ENCODE peak calls at places on chromosomes 4 and X, in five cellular contexts. Y is endothelial cell of umbilical vein, M is endodermal cell, J is GM23248, P is tibial artery. A is an unnamed sample. For H3K4me1, the result is how much of the 10 kb centered on the place peaks cover.

GRCh38 chr4:4791299-4791798 is 68.1 kb upstream of the MSX1 start:
- DNase-seq in Y (no peak), M (no peak), J (peak), P (no peak), A (no peak)

GRCh38 chr4:77854431-77855111 is 8.1 kb upstream of the MRPL1 start:
- DNase-seq in Y (peak), M (no peak), J (no peak), P (no peak), A (no peak)

GRCh38 chr4:24419147-24420034 is 165.0 kb downstream of the DHX15 start:
- DNase-seq in Y (peak), M (peak), J (peak), P (peak), A (no peak)

GRCh38 chr4:147829401-147830101 is 97.7 kb downstream of the ARHGAP10 start:
- DNase-seq in Y (no peak), M (no peak), J (peak), P (peak), A (no peak)

GRCh38 chrX:46918434-46918833 is 6.2 kb downstream of the JADE3 start:
- DNase-seq in Y (no peak), M (no peak), J (peak), P (no peak), A (no peak)

GRCh38 chr4:128379860-128380259 is 92.2 kb upstream of the PGRMC2 start:
- DNase-seq in Y (peak), M (peak), J (peak), P (no peak), A (peak)

GRCh38 chr4:85092536-85092935 is 126.0 kb upstream of the WDFY3 start:
- DNase-seq in Y (no peak), M (no peak), J (no peak), P (no peak), A (no peak)

GRCh38 chrX:110026099-110026844 is 23.4 kb downstream of the TMEM164 start:
- DNase-seq in Y (peak), M (no peak), J (peak), P (peak), A (no peak)

GRCh38 chr4:112589207-112589606 is 47.5 kb downstream of the ZGRF1 start:
- DNase-seq in Y (peak), M (no peak), J (peak), P (no peak), A (no peak)

GRCh38 chrX:38800981-38801845 is at the start of gene MID1IP1:
- DNase-seq in Y (peak), M (peak), J (peak), P (peak), A (peak)

GRCh38 chr4:22512306-22512705 is 3.6 kb downstream of the ADGRA3 start:
- DNase-seq in Y (no peak), M (no peak), J (no peak), P (no peak), A (no peak)

GRCh38 chrX:49627030-49627777 is 28.4 kb downstream of the GAGE1 start:
- DNase-seq in Y (no peak), M (peak), J (peak), P (no peak), A (no peak)

GRCh38 chrX:68462653-68463052 is 29.4 kb upstream of the OPHN1 start:
- DNase-seq in Y (peak), M (peak), J (peak), P (no peak), A (no peak)

DNA sequence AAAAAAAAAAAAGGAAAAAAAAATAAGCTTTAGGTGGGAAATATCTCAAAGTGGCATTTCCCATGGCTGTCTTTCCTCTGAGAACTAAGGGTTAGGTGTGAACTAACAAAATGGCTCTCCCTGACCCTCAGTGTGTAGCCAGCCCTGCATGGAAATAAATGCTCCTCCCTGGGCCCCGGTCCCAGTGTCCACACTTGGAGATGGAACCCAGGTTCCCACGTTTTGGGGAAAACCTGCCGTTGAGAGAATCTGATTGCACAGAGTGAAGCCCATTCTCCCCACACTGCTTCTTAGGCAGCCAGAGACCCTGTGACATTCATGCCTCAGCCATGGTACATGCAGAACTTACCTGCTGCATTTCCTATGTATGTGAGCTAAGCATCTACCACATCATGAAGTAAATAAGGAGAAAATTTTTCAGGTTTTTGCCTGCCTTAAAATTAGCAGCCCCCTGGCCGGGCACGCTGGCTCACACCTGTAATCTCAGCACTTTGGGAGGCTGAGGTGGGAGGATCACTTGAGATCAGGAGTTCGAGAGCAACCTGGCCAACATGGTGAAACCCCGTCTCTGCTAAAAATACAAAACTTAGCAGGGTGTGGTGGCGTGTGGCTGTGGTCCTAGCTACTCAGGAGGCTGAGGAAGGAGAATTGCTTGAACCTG is 34.5 kb downstream of the HTT-AS start:
- DNase-seq in Y (no peak), M (no peak), J (no peak), P (no peak), A (no peak)
- H3K4me1 ChIP-seq in Y (under half), M (under half), J (under half), P (under half), A (under half)

GRCh38 chr4:38129452-38129830 is 169.2 kb downstream of the PTTG2 start:
- DNase-seq in Y (no peak), M (no peak), J (no peak), P (no peak), A (no peak)

GRCh38 chr4:38125816-38126215 is 165.6 kb downstream of the PTTG2 start:
- DNase-seq in Y (no peak), M (no peak), J (peak), P (no peak), A (no peak)

GRCh38 chr4:38130884-38131283 is 170.7 kb downstream of the PTTG2 start:
- DNase-seq in Y (no peak), M (no peak), J (no peak), P (no peak), A (no peak)

GRCh38 chr4:38131371-38132139 is 171.4 kb downstream of the PTTG2 start:
- DNase-seq in Y (peak), M (peak), J (no peak), P (no peak), A (no peak)

GRCh38 chr4:38128478-38129451 is 168.6 kb downstream of the PTTG2 start:
- DNase-seq in Y (no peak), M (peak), J (peak), P (no peak), A (no peak)
- H3K4me1 ChIP-seq in Y (under half), M (under half), J (under half), P (under half), A (half or more)

GRCh38 chr4:6905501-6905900 is 4.1 kb upstream of the TBC1D14 start:
- DNase-seq in Y (no peak), M (no peak), J (no peak), P (no peak), A (no peak)

GRCh38 chr4:6901669-6902317 is 7.8 kb upstream of the TBC1D14 start:
- DNase-seq in Y (no peak), M (no peak), J (no peak), P (no peak), A (no peak)

GRCh38 chr4:6900181-6900812 is 9.3 kb upstream of the TBC1D14 start:
- DNase-seq in Y (no peak), M (no peak), J (no peak), P (no peak), A (no peak)

GRCh38 chr4:6900956-6901355 is 8.7 kb upstream of the TBC1D14 start:
- DNase-seq in Y (no peak), M (no peak), J (no peak), P (no peak), A (no peak)

GRCh38 chr4:6902318-6903042 is 7.1 kb upstream of the TBC1D14 start:
- DNase-seq in Y (no peak), M (peak), J (no peak), P (no peak), A (no peak)
- H3K4me1 ChIP-seq in Y (under half), M (under half), J (under half), P (under half), A (under half)

GRCh38 chr4:171022698-171023378 is 790.4 kb upstream of the GALNTL6 start:
- DNase-seq in Y (no peak), M (no peak), J (no peak), P (no peak), A (no peak)
- H3K4me1 ChIP-seq in Y (under half), M (under half), J (under half), P (under half), A (under half)

DNA sequence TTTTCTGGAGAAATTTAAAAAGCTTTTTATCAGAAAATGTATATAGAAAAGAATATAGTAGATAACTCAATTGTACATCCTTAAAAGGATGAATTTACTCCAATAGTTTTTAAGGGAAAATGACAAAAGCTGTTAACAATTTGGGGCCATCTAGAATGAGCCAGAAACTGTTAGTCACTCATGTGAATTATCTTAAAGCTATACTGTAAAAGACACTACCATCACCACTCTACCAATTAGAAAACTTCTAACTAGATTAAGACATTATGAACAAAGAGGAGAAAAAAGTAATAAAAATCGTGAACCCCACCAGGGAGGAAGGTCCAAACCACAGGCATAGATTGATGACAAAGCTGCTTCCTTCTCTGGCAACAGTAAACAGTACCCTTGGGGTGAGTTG is 106.2 kb downstream of the PDGFC start:
- DNase-seq in Y (no peak), M (no peak), J (peak), P (no peak), A (no peak)
- H3K4me1 ChIP-seq in Y (under half), M (under half), J (under half), P (under half), A (under half)

GRCh38 chrX:19775830-19776498 is 111.4 kb downstream of the SH3KBP1 start:
- DNase-seq in Y (no peak), M (no peak), J (peak), P (no peak), A (no peak)

GRCh38 chrX:19774905-19775304 is 112.5 kb downstream of the SH3KBP1 start:
- DNase-seq in Y (no peak), M (no peak), J (no peak), P (no peak), A (no peak)

GRCh38 chrX:19769467-19769866 is 117.9 kb downstream of the SH3KBP1 start:
- DNase-seq in Y (no peak), M (no peak), J (no peak), P (no peak), A (no peak)

GRCh38 chrX:19772306-19772705 is 115.1 kb downstream of the SH3KBP1 start:
- DNase-seq in Y (peak), M (no peak), J (peak), P (no peak), A (no peak)

GRCh38 chrX:19772759-19773623 is 114.4 kb downstream of the SH3KBP1 start:
- DNase-seq in Y (peak), M (no peak), J (peak), P (no peak), A (no peak)
- H3K4me1 ChIP-seq in Y (under half), M (under half), J (under half), P (under half), A (under half)

GRCh38 chr4:143514432-143514831 is 930 bp downstream of the SMARCA5 start:
- DNase-seq in Y (peak), M (peak), J (peak), P (peak), A (no peak)
- H3K4me1 ChIP-seq in Y (under half), M (under half), J (under half), P (under half), A (half or more)

A was measured in esophagus muscularis mucosa.